ENCODE peak calls at places on chromosomes 11 and 22, in six cellular contexts. I is fibroblast of villous mesenchyme, A is astrocyte of the spinal cord, L is bronchial epithelial cell, E is GM23338, F is OCI-LY7. T is an unnamed sample.

GRCh38 chr11:64378335-64378884 is 19.4 kb downstream of the RPS6KA4 start:
- DNase-seq in I (no peak), A (no peak), L (no peak), E (no peak), F (no peak), T (peak; percentile 14)

GRCh38 chr22:37782340-37783168 is 25.2 kb upstream of the GCAT start:
- DNase-seq in I (peak; percentile 74), A (peak; percentile 15), L (peak; percentile 26), E (no peak), F (no peak), T (peak; percentile 38)

GRCh38 chr11:94193288-94193687 is 64.6 kb downstream of the PANX1 start:
- DNase-seq in I (peak; percentile 30), A (peak; percentile 84), L (peak; percentile 89), E (no peak), F (no peak), T (peak; percentile 67)

GRCh38 chr22:23831781-23832180 is 7.0 kb downstream of the DERL3 start:
- DNase-seq in I (no peak), A (no peak), L (no peak), E (no peak), F (no peak), T (no peak)

GRCh38 chr11:70625921-70626518 is 227.7 kb downstream of the CTTN start:
- DNase-seq in I (no peak), A (no peak), L (no peak), E (no peak), F (no peak), T (no peak)

GRCh38 chr22:23820748-23821211 is 18.0 kb downstream of the DERL3 start:
- DNase-seq in I (no peak), A (no peak), L (no peak), E (no peak), F (peak; percentile 59), T (no peak)

GRCh38 chr22:28911279-28911640 is 27.9 kb downstream of the ZNRF3 start:
- DNase-seq in I (no peak), A (no peak), L (no peak), E (no peak), F (no peak), T (no peak)

GRCh38 chr22:19455585-19456370 is 8.3 kb upstream of the C22orf39 start:
- DNase-seq in I (no peak), A (no peak), L (no peak), E (no peak), F (no peak), T (peak; percentile 53)

GRCh38 chr11:40094954-40095353 is 1364.5 kb downstream of the LRRC4C start:
- DNase-seq in I (no peak), A (no peak), L (no peak), E (no peak), F (no peak), T (no peak)

GRCh38 chr11:124402326-124402922 is 3.6 kb upstream of the OR8B3 start:
- DNase-seq in I (peak; percentile 79), A (peak; percentile 88), L (peak; percentile 86), E (peak; percentile 84), F (peak; percentile 65), T (peak; percentile 96)

GRCh38 chr11:10666976-10667892 is 26.3 kb downstream of the IRAG1 start:
- DNase-seq in I (peak; percentile 55), A (peak; percentile 79), L (no peak), E (no peak), F (no peak), T (peak; percentile 32)

GRCh38 chr11:128497057-128497957 is 90.1 kb downstream of the ETS1 start:
- DNase-seq in I (peak; percentile 99), A (peak; percentile 99), L (peak; percentile 79), E (no peak), F (no peak), T (peak; percentile 98)

GRCh38 chr11:29448246-29448877 is 568.5 kb downstream of the KCNA4 start:
- DNase-seq in I (no peak), A (peak; percentile 58), L (peak; percentile 35), E (peak; percentile 57), F (peak; percentile 5), T (peak; percentile 64)

GRCh38 chr11:24496728-24497396 is at the start of gene LUZP2:
- DNase-seq in I (no peak), A (peak; percentile 38), L (peak; percentile 28), E (peak; percentile 86), F (no peak), T (peak; percentile 18)

GRCh38 chr11:127493330-127493729 is 492.8 kb upstream of the KIRREL3 start:
- DNase-seq in I (peak; percentile 1), A (peak; percentile 35), L (peak; percentile 6), E (peak; percentile 59), F (peak; percentile 10), T (peak; percentile 25)

GRCh38 chr11:93484716-93485115 is 58.5 kb downstream of the SMCO4 start:
- DNase-seq in I (peak; percentile 92), A (peak; percentile 47), L (no peak), E (no peak), F (no peak), T (peak; percentile 24)

GRCh38 chr11:64762916-64763803 is 3.4 kb upstream of the PYGM start:
- DNase-seq in I (peak; percentile 46), A (peak; percentile 88), L (peak; percentile 74), E (peak; percentile 65), F (peak; percentile 77), T (peak; percentile 71)

GRCh38 chr11:86703992-86704391 is 31.6 kb upstream of the ME3 start:
- DNase-seq in I (no peak), A (no peak), L (no peak), E (no peak), F (no peak), T (no peak)

GRCh38 chr11:94043241-94043640 is 22.1 kb downstream of the HEPHL1 start:
- DNase-seq in I (no peak), A (no peak), L (no peak), E (no peak), F (no peak), T (no peak)

GRCh38 chr11:94129505-94130335 is 1.1 kb downstream of the PANX1 start:
- DNase-seq in I (peak; percentile 51), A (peak; percentile 37), L (peak; percentile 71), E (no peak), F (peak; percentile 50), T (no peak)

GRCh38 chr22:39496131-39496838 is 5.8 kb upstream of the MIEF1 start:
- DNase-seq in I (peak; percentile 65), A (peak; percentile 55), L (peak; percentile 27), E (peak; percentile 91), F (peak; percentile 71), T (peak; percentile 75)

GRCh38 chr11:68503792-68504191 is 43.2 kb downstream of the PPP6R3 start:
- DNase-seq in I (no peak), A (no peak), L (no peak), E (no peak), F (no peak), T (no peak)

GRCh38 chr11:29300441-29300840 is 716.4 kb downstream of the KCNA4 start:
- DNase-seq in I (peak; percentile 59), A (peak; percentile 83), L (peak; percentile 83), E (peak; percentile 37), F (no peak), T (peak; percentile 95)

GRCh38 chr11:67117667-67118058 is 1.4 kb upstream of the KDM2A start:
- DNase-seq in I (peak; percentile 20), A (no peak), L (no peak), E (peak; percentile 69), F (no peak), T (peak; percentile 24)
- H3K4me3 ChIP-seq in I (no peak overlapping the region), A (no peak overlapping the region), L (peak overlapping the region; percentile 40), E (peak overlapping the region; percentile 53), F (peak overlapping the region; percentile 28), T (no peak overlapping the region)

DNA sequence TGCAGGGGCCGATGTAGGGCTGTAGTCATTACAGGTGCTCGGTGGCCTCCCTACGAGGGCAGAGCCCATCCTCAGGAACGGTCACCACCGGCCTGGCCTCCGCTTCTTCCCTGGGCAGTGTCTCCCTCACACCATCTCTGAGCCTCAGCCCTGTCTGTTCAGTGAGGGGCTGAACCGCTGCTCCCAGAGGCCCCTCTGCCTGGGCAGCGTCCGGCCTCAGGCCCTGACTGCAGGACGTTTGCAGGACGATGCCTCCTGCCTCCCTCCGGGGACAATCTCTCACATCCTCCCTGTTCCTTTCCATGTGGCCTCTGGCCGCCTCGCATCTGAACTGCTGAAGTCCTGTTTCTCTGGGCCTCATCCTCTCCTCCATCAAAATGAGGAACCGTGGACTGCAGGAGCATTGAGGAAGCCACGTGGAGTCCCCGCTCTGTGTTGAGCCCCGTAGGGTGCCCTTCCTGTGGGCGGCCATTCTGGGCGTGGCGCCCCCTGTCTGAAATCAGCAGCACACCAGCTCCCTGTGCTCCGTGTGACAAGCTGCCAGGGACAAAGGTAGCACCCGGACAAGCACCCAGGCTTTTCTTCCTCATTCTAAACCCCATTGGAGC is 933.5 kb downstream of the BRD1 start:
- DNase-seq in I (no peak), A (no peak), L (no peak), E (no peak), F (peak; percentile 4), T (no peak)
- TF ChIP-seq CTCF in I (no peak), A (no peak), L (no peak), E (no peak), F (peak; percentile 67), T (no peak)

GRCh38 chr22:46061431-46062231 is 84.7 kb upstream of the WNT7B start:
- DNase-seq in I (no peak), A (no peak), L (no peak), E (peak; percentile 83), F (no peak), T (no peak)
- H3K4me3 ChIP-seq in I (no peak overlapping the region), A (no peak overlapping the region), L (no peak overlapping the region), E (peak overlapping the region; percentile 61), F (no peak overlapping the region), T (no peak overlapping the region)

GRCh38 chr11:109425554-109425953 is 3.6 kb downstream of the C11orf87 start:
- DNase-seq in I (no peak), A (no peak), L (no peak), E (no peak), F (no peak), T (peak; percentile 6)

GRCh38 chr11:109423860-109424190 is 1.8 kb downstream of the C11orf87 start:
- DNase-seq in I (no peak), A (no peak), L (no peak), E (peak; percentile 9), F (no peak), T (no peak)

GRCh38 chr11:109423114-109423859 is 1.3 kb downstream of the C11orf87 start:
- DNase-seq in I (no peak), A (peak; percentile 39), L (no peak), E (peak; percentile 52), F (no peak), T (peak; percentile 18)

GRCh38 chr11:109424893-109425292 is 2.9 kb downstream of the C11orf87 start:
- DNase-seq in I (no peak), A (no peak), L (peak; percentile 27), E (peak; percentile 91), F (peak; percentile 2), T (no peak)

GRCh38 chr11:109426442-109426841 is 4.5 kb downstream of the C11orf87 start:
- DNase-seq in I (no peak), A (no peak), L (peak; percentile 63), E (peak; percentile 28), F (no peak), T (peak; percentile 3)
- TF ChIP-seq CTCF in I (peak; percentile 21), A (peak; percentile 42), L (peak; percentile 38), E (peak; percentile 46), F (peak; percentile 45), T (peak; percentile 41)

GRCh38 chr22:33923660-33924246 is 3.5 kb upstream of the LARGE1 start:
- DNase-seq in I (peak; percentile 66), A (peak; percentile 61), L (peak; percentile 60), E (peak; percentile 98), F (peak; percentile 87), T (peak; percentile 86)
- H3K4me3 ChIP-seq in I (no peak overlapping the region), A (no peak overlapping the region), L (no peak overlapping the region), E (peak overlapping the region; percentile 92), F (no peak overlapping the region), T (no peak overlapping the region)

T was measured in cardiac fibroblast.